ENCODE peak calls at places on chromosome 4, in five cellular contexts. X, L, E, S and V are unnamed samples.
A peak's percentile ranks its signal among the peaks of the same experiment; 100 is the strongest.

GRCh38 chr4:166458756-166459155 is 585.7 kb downstream of the TLL1 start:
- DNase-seq in L (no peak), X (peak; percentile 36), E (no peak), S (no peak), V (peak; percentile 5)

GRCh38 chr4:35325908-35326453 is 918.3 kb downstream of the ARAP2 start:
- DNase-seq in L (no peak), E (no peak), X (no peak), S (no peak), V (no peak)

GRCh38 chr4:82567444-82567843 is 5.7 kb upstream of the TMEM150C start:
- DNase-seq in S (no peak), E (no peak), L (no peak), X (no peak), V (no peak)

GRCh38 chr4:168717852-168718251 is 221.0 kb downstream of the PALLD start:
- DNase-seq in S (peak; percentile 51), X (no peak), L (no peak), E (no peak), V (peak; percentile 66)

GRCh38 chr4:159142254-159142653 is 39.4 kb downstream of the RAPGEF2 start:
- DNase-seq in S (no peak), E (no peak), X (peak; percentile 1), L (no peak), V (no peak)

GRCh38 chr4:100929135-100929534 is 411.3 kb upstream of the EMCN start:
- DNase-seq in E (no peak), S (no peak), L (no peak), X (no peak), V (no peak)

GRCh38 chr4:94472056-94472826 is 20.5 kb downstream of the PDLIM5 start:
- DNase-seq in L (no peak), E (no peak), S (no peak), X (peak; percentile 84), V (no peak)

GRCh38 chr4:108396900-108397299 is 223.5 kb upstream of the RPL34 start:
- DNase-seq in E (no peak), X (no peak), L (no peak), S (no peak), V (no peak)

GRCh38 chr4:37967749-37968148 is 7.6 kb downstream of the PTTG2 start:
- DNase-seq in E (no peak), X (peak; percentile 2), S (no peak), L (peak; percentile 37), V (no peak)

DNA sequence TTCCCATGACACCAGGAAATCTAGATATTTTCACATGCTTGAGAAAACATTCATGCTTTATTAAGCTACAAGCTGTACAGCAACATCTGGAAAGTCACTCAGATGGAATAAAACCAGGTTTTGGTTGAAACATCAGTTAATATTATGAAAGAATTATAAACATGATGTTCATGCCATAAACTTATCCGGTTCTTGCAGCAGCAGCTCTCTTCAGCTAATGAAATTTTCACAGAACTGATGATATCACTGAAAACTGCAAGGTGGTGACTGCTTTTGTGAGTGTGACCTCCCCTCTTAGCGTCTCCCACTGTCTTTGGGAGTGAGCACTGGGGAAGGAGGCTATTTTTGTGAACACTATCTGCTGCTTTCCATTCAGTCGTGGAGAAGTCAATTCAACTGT is 56.9 kb downstream of the ARHGAP10 start:
- DNase-seq in L (no peak), X (no peak), S (no peak), E (no peak), V (no peak)
- H3K4me3 ChIP-seq in L (no peak overlapping the region), X (no peak overlapping the region), S (no peak overlapping the region), E (no peak overlapping the region), V (no peak overlapping the region)

GRCh38 chr4:47530801-47531200 is 45.7 kb downstream of the ATP10D start:
- DNase-seq in S (no peak), L (no peak), X (no peak), E (no peak), V (no peak)

GRCh38 chr4:47531241-47531953 is 46.3 kb downstream of the ATP10D start:
- DNase-seq in S (peak; percentile 19), E (no peak), X (peak; percentile 62), L (peak; percentile 8), V (peak; percentile 84)

GRCh38 chr4:47531954-47532321 is 46.9 kb downstream of the ATP10D start:
- DNase-seq in X (no peak), L (no peak), E (no peak), S (no peak), V (no peak)

GRCh38 chr4:47526281-47526680 is 41.2 kb downstream of the ATP10D start:
- DNase-seq in X (no peak), E (no peak), L (no peak), S (no peak), V (no peak)

GRCh38 chr4:47528651-47529050 is 43.6 kb downstream of the ATP10D start:
- DNase-seq in S (no peak), X (no peak), E (no peak), L (no peak), V (no peak)
- H3K27ac ChIP-seq in S (no peak overlapping the region), X (no peak overlapping the region), E (no peak overlapping the region), L (no peak overlapping the region), V (no peak overlapping the region)

GRCh38 chr4:99013884-99014523 is 18.5 kb downstream of the METAP1 start:
- DNase-seq in L (no peak), E (no peak), X (no peak), S (no peak), V (no peak)
- H3K9me3 ChIP-seq in L (no peaks in the 10 kb centered on the region), E (no peaks in the 10 kb centered on the region), X (no peaks in the 10 kb centered on the region), S (peaks cover 19% of the 10 kb centered on the region), V (no peaks in the 10 kb centered on the region)

GRCh38 chr4:825063-825968 is 613 bp downstream of the CPLX1 start:
- DNase-seq in E (no peak), L (peak; percentile 68), X (no peak), S (no peak), V (peak; percentile 66)

GRCh38 chr4:827209-828081 is 1.5 kb upstream of the CPLX1 start:
- DNase-seq in X (no peak), L (no peak), E (peak; percentile 33), S (no peak), V (no peak)

GRCh38 chr4:824461-825062 is 1.4 kb downstream of the CPLX1 start:
- DNase-seq in L (no peak), X (no peak), S (no peak), E (no peak), V (no peak)

GRCh38 chr4:825969-826330 is at the start of gene CPLX1:
- DNase-seq in L (peak; percentile 84), X (peak; percentile 6), S (no peak), E (peak; percentile 59), V (peak; percentile 72)

GRCh38 chr4:826508-827208 is 729 bp upstream of the CPLX1 start:
- DNase-seq in S (no peak), X (no peak), E (no peak), L (peak; percentile 36), V (peak; percentile 40)
- H3K4me3 ChIP-seq in S (peak overlapping the region; percentile 40), X (no peak overlapping the region), E (peak overlapping the region; percentile 39), L (peak overlapping the region; percentile 33), V (peak overlapping the region; percentile 38)

GRCh38 chr4:53818112-53818511 is 226.8 kb upstream of the LNX1 start:
- DNase-seq in E (no peak), S (no peak), X (no peak), L (peak; percentile 22), V (no peak)
- H3K27ac ChIP-seq in E (no peak overlapping the region), S (no peak overlapping the region), X (no peak overlapping the region), L (no peak overlapping the region), V (no peak overlapping the region)

GRCh38 chr4:73470728-73471127 is 10.8 kb upstream of the AFM start:
- DNase-seq in L (no peak), E (no peak), X (no peak), S (no peak), V (no peak)
- H3K9me3 ChIP-seq in L (no peaks in the 10 kb centered on the region), E (no peaks in the 10 kb centered on the region), X (no peaks in the 10 kb centered on the region), S (no peaks in the 10 kb centered on the region), V (no peaks in the 10 kb centered on the region)

GRCh38 chr4:85939595-85939994 is 420.3 kb downstream of the MAPK10 start:
- DNase-seq in E (no peak), S (no peak), X (no peak), L (no peak), V (no peak)
- H3K4me3 ChIP-seq in E (no peak overlapping the region), S (no peak overlapping the region), X (no peak overlapping the region), L (no peak overlapping the region), V (no peak overlapping the region)

DNA sequence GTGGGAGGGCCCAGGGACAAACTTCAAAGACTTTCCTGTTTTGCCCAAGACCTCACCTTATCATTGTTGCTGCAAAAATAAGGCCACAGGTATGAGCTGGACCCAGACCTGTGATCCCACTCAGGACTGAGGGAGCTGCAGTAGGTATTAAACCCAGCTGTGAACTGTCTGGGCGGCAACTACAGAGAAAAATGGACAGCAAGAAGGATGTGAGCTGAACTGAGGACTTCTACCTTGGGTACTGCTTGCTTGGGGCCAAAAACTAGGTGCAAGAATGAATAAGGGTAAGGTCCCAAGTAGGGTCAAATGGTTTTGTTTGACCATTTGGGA is 17.8 kb upstream of the GABRA4 start:
- DNase-seq in S (no peak), L (no peak), X (no peak), E (no peak), V (no peak)
- H3K27ac ChIP-seq in S (no peak overlapping the region), L (no peak overlapping the region), X (no peak overlapping the region), E (no peak overlapping the region), V (no peak overlapping the region)

GRCh38 chr4:15942283-15942682 is 3.7 kb upstream of the FGFBP1 start:
- DNase-seq in X (no peak), S (no peak), E (no peak), L (no peak), V (no peak)

GRCh38 chr4:15945516-15945915 is 7.0 kb upstream of the FGFBP1 start:
- DNase-seq in X (no peak), E (no peak), S (no peak), L (peak; percentile 53), V (peak; percentile 38)

GRCh38 chr4:15947684-15948083 is 9.1 kb upstream of the FGFBP1 start:
- DNase-seq in L (no peak), S (no peak), E (no peak), X (peak; percentile 32), V (no peak)

GRCh38 chr4:15948826-15949225 is 10.3 kb upstream of the FGFBP1 start:
- DNase-seq in L (no peak), E (no peak), X (no peak), S (no peak), V (no peak)

DNA sequence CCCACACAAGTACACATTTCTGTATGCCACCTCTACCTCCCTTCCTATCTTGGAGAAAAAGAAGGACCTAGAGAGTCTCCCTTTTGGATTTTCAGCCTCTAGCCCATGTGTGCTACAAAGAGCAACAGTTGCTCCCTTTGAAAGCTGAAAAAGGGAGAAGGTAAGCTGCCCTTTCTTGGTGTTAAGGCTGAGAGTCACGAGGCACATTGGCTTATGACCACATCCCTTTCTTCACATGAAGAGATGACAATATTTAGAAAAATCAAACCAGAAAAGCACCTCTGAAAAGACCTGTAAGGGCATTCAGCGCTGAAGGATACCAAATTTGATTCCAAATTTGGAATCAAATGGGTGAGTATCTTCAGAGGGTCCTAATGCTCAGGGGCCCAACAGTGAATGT is 6.4 kb upstream of the FGFBP1 start:
- DNase-seq in E (no peak), S (no peak), L (no peak), X (no peak), V (no peak)
- H3K9me3 ChIP-seq in E (no peaks in the 10 kb centered on the region), S (no peaks in the 10 kb centered on the region), L (no peaks in the 10 kb centered on the region), X (no peaks in the 10 kb centered on the region), V (no peaks in the 10 kb centered on the region)

GRCh38 chr4:19193274-19193962 is 1058.3 kb upstream of the SLIT2 start:
- DNase-seq in S (no peak), E (no peak), X (no peak), L (no peak), V (no peak)
- H3K4me3 ChIP-seq in S (no peak overlapping the region), E (no peak overlapping the region), X (no peak overlapping the region), L (no peak overlapping the region), V (no peak overlapping the region)